ENCODE peak calls at places on chromosome 12, in ten cellular contexts. E is mucosa of descending colon; H is MM.1S; N is thoracic aorta; Z is right cardiac atrium; X is stomach; T is endothelial cell; L is activated CD4-positive, CD25-positive, alpha-beta regulatory T cell; P is activated naive CD4-positive, alpha-beta T cell; B is adipocyte. D is an unnamed sample.

GRCh38 chr12:13278249-13278787 is 81.8 kb downstream of the EMP1 start:
- DNase-seq in E (peak), H (peak), N (no peak), Z (peak), X (peak), T (peak), L (peak), P (peak), B (peak), D (peak)

GRCh38 chr12:56037161-56037560 is 4.6 kb upstream of the RPS26 start:
- DNase-seq in E (no peak), H (no peak), N (no peak), Z (no peak), X (no peak), T (no peak), L (no peak), P (no peak), B (no peak), D (no peak)

GRCh38 chr12:58254463-58254862 is 313.1 kb downstream of the ATP23 start:
- DNase-seq in E (no peak), H (no peak), N (no peak), Z (no peak), X (no peak), T (no peak), L (no peak), P (no peak), B (no peak), D (no peak)

GRCh38 chr12:40827923-40828592 is 135.8 kb downstream of the CNTN1 start:
- DNase-seq in E (no peak), H (no peak), N (no peak), Z (no peak), X (no peak), T (no peak), L (no peak), P (no peak), B (no peak), D (no peak)

GRCh38 chr12:29066061-29066588 is 83.0 kb upstream of the FAR2 start:
- DNase-seq in E (no peak), H (no peak), N (no peak), Z (peak), X (no peak), T (no peak), L (no peak), P (no peak), B (peak), D (no peak)

GRCh38 chr12:120956579-120957360 is 21.6 kb upstream of the HNF1A start:
- DNase-seq in E (peak), H (no peak), N (no peak), Z (no peak), X (no peak), T (no peak), L (no peak), P (no peak), B (no peak), D (no peak)

GRCh38 chr12:124713041-124713435 is 145.6 kb upstream of the NCOR2 start:
- DNase-seq in E (peak), H (no peak), N (no peak), Z (peak), X (peak), T (no peak), L (no peak), P (no peak), B (no peak), D (no peak)

GRCh38 chr12:124328116-124328515 is 33.2 kb downstream of the RFLNA start:
- DNase-seq in E (no peak), H (no peak), N (no peak), Z (peak), X (peak), T (no peak), L (no peak), P (no peak), B (no peak), D (no peak)

GRCh38 chr12:110758922-110759321 is 16.2 kb upstream of the PPP1CC start:
- DNase-seq in E (peak), H (no peak), N (no peak), Z (no peak), X (no peak), T (no peak), L (no peak), P (no peak), B (no peak), D (no peak)

GRCh38 chr12:48422060-48422459 is 50.3 kb upstream of the ANP32D start:
- DNase-seq in E (no peak), H (peak), N (no peak), Z (no peak), X (no peak), T (no peak), L (no peak), P (no peak), B (no peak), D (no peak)

GRCh38 chr12:79373896-79374499 is 316.8 kb downstream of the PAWR start:
- DNase-seq in E (peak), H (peak), N (no peak), Z (no peak), X (no peak), T (peak), L (no peak), P (no peak), B (peak), D (peak)

GRCh38 chr12:38744056-38744455 is 161.3 kb downstream of the CPNE8 start:
- DNase-seq in E (no peak), H (no peak), N (no peak), Z (no peak), X (no peak), T (no peak), L (no peak), P (no peak), B (no peak), D (no peak)

GRCh38 chr12:101823891-101824290 is 6.9 kb downstream of the GNPTAB start:
- DNase-seq in E (no peak), H (peak), N (no peak), Z (peak), X (peak), T (peak), L (no peak), P (no peak), B (peak), D (peak)